ENCODE peak calls at places on chromosomes 7 and 10, in four cellular contexts. S, F, C and J are unnamed samples.

GRCh38 chr7:36400606-36401005 is 10.9 kb downstream of the ANLN start:
- DNase-seq in S (peak; percentile 28), C (no peak), F (peak; percentile 48), J (no peak)

GRCh38 chr7:157503229-157503628 is 166.4 kb downstream of the DNAJB6 start:
- DNase-seq in S (no peak), C (peak; percentile 5), F (no peak), J (no peak)

GRCh38 chr10:29248156-29248555 is 40.7 kb upstream of the LYZL1 start:
- DNase-seq in C (no peak), F (no peak), S (no peak), J (no peak)

GRCh38 chr7:11760372-11760771 is 71.6 kb downstream of the THSD7A start:
- DNase-seq in S (no peak), C (no peak), F (no peak), J (no peak)

GRCh38 chr10:115950320-115950719 is 322.7 kb downstream of the GFRA1 start:
- DNase-seq in C (no peak), S (no peak), F (no peak), J (peak; percentile 37)

GRCh38 chr7:79590571-79591274 is 137.3 kb upstream of the MAGI2 start:
- DNase-seq in F (no peak), S (no peak), C (no peak), J (no peak)

GRCh38 chr7:73823257-73823656 is 7.5 kb upstream of the CLDN4 start:
- DNase-seq in C (no peak), F (no peak), S (no peak), J (no peak)

GRCh38 chr10:46263831-46264268 is 22.9 kb upstream of the ANTXRL start:
- DNase-seq in C (peak; percentile 26), F (no peak), S (no peak), J (no peak)

GRCh38 chr10:89887830-89888229 is 186.4 kb downstream of the KIF20B start:
- DNase-seq in C (no peak), F (no peak), S (peak; percentile 34), J (no peak)

GRCh38 chr7:12670759-12671545 is 16.5 kb upstream of the ARL4A start:
- DNase-seq in C (no peak), F (no peak), S (no peak), J (no peak)

GRCh38 chr7:93147358-93147757 is 827 bp downstream of the SAMD9L start:
- DNase-seq in C (no peak), S (no peak), F (peak; percentile 35), J (no peak)

GRCh38 chr7:2626498-2627117 is 5.2 kb upstream of the TTYH3 start:
- DNase-seq in C (no peak), S (peak; percentile 55), F (no peak), J (peak; percentile 18)

GRCh38 chr7:2623698-2624014 is 8.1 kb upstream of the TTYH3 start:
- DNase-seq in C (no peak), F (no peak), S (no peak), J (no peak)

GRCh38 chr7:2621948-2622640 is 9.7 kb upstream of the TTYH3 start:
- DNase-seq in F (no peak), S (no peak), C (peak; percentile 93), J (no peak)

GRCh38 chr7:2622869-2623697 is 8.7 kb upstream of the TTYH3 start:
- DNase-seq in C (no peak), F (no peak), S (no peak), J (no peak)

DNA sequence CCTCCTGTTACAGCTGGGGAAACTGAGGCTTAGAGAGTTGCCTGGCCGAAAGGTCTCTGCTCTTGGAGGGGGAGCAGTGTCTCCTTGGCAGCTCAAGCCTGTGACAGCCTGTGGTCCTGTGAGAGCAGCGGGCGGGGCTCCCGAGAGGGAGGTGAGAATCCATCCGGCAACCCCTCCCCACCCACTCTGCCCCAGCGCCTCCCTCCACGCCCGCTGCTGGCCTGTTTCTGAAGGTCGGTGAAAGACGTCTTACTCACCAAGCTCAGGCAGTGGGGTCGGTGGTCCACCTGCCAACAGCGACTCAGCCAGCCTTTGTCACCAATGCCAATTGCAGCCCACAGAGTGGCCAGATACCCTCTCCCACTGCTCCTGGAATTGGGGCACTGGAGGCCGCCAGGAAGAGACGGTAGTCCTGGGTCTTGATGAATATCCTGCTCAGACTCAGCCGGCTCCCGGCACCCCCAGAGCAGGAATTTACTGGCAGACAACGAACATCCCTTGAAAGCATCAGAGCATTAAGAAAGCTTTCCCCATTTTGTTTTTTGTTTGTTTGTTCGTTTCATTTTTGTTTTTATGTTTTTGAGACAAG is 7.4 kb upstream of the TTYH3 start:
- DNase-seq in C (no peak), F (no peak), S (no peak), J (no peak)
- TF ChIP-seq CTCF in C (no peak), F (no peak), S (no peak), J (no peak)

GRCh38 chr7:112707655-112708054 is 82.5 kb downstream of the TMEM168 start:
- DNase-seq in S (no peak), F (no peak), C (no peak), J (no peak)

DNA sequence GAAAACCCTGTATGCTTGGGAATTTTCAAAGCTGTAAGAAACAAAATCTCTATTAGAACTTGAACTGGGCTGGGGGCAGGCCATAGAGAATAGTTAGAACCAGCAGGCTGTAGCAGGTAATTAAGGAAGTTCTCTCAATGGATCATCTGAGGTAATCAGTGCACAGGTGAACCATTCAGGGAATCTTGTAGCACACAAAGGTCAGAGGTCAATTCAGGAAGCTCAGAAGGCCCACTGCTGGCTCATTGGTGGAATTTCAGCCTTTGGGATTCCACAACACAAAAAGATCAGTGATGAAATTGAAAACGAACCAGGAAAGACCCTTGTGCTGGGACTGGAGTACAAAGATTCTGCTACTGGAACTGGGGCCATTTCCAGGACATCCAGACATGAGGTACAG is 82.0 kb downstream of the TMEM168 start:
- DNase-seq in C (no peak), F (no peak), S (no peak), J (no peak)
- TF ChIP-seq CTCF in C (no peak), F (no peak), S (no peak), J (no peak)

GRCh38 chr10:15877836-15878576 is 17.7 kb upstream of the MINDY3 start:
- DNase-seq in F (no peak), C (no peak), S (no peak), J (no peak)

GRCh38 chr10:15879058-15879457 is 18.8 kb upstream of the MINDY3 start:
- DNase-seq in C (no peak), F (no peak), S (peak; percentile 46), J (no peak)

GRCh38 chr10:15881542-15881941 is 21.2 kb upstream of the MINDY3 start:
- DNase-seq in C (no peak), F (no peak), S (no peak), J (no peak)

GRCh38 chr10:15884447-15884846 is 24.1 kb upstream of the MINDY3 start:
- DNase-seq in F (no peak), C (no peak), S (no peak), J (no peak)

GRCh38 chr10:15879663-15880062 is 19.4 kb upstream of the MINDY3 start:
- DNase-seq in F (no peak), S (no peak), C (no peak), J (no peak)
- TF ChIP-seq CTCF in F (no peak), S (no peak), C (no peak), J (no peak)

GRCh38 chr10:122162566-122163181 is 108.4 kb upstream of the BTBD16 start:
- DNase-seq in S (no peak), C (no peak), F (no peak), J (no peak)
- TF ChIP-seq CTCF in S (no peak), C (no peak), F (no peak), J (no peak)

GRCh38 chr7:40231796-40232195 is 97.0 kb downstream of the SUGCT start:
- DNase-seq in S (no peak), F (no peak), C (no peak), J (no peak)

GRCh38 chr7:40234666-40235065 is 99.9 kb downstream of the SUGCT start:
- DNase-seq in S (no peak), C (no peak), F (no peak), J (no peak)

GRCh38 chr7:40234046-40234445 is 99.2 kb downstream of the SUGCT start:
- DNase-seq in F (no peak), S (no peak), C (no peak), J (no peak)

GRCh38 chr7:40230086-40230485 is 95.3 kb downstream of the SUGCT start:
- DNase-seq in C (no peak), F (no peak), S (no peak), J (no peak)

DNA sequence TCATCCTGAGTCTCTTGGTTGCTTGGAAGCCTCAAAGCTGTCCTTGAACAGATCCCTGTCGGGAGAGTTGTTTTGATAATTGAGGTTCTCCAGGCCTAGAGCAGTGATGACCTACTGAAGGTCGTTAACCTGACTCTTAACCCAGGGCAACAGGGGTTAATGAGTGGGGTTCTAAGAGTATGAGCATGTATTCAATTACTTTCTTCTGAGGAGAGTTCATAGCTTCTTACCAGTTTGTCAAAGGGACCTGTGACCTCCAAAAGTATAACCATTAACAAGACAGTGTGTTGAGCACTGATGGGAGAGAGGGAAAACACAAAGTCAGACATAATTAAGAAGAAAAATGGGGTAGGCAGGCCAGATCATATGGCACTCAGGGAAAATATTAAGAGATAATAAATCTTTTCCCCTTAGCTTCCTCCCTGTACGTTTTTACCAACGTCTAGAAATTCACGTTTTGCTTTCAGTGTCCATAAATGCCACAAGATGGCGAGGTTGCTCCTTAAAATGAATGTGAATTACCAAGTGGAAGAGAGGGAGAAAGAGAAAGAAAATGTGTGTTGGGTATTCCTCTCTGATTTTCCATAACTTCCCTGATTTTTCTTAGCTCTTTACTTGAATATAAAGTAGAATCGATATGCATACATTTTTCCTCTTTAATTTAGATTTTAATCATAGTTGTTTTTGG is 97.6 kb downstream of the SUGCT start:
- DNase-seq in S (peak; percentile 69), F (peak; percentile 48), C (no peak), J (no peak)
- TF ChIP-seq CTCF in S (peak; percentile 84), F (peak; percentile 84), C (peak; percentile 53), J (peak; percentile 62)

GRCh38 chr7:522938-523289 is 3.3 kb upstream of the PDGFA start:
- DNase-seq in S (no peak), C (no peak), F (no peak), J (no peak)

GRCh38 chr7:525740-526139 is 6.1 kb upstream of the PDGFA start:
- DNase-seq in F (no peak), S (no peak), C (no peak), J (no peak)

GRCh38 chr7:526474-527034 is 6.9 kb upstream of the PDGFA start:
- DNase-seq in F (peak; percentile 77), C (no peak), S (no peak), J (no peak)

GRCh38 chr7:523436-524336 is 4.0 kb upstream of the PDGFA start:
- DNase-seq in C (no peak), S (no peak), F (no peak), J (no peak)

DNA sequence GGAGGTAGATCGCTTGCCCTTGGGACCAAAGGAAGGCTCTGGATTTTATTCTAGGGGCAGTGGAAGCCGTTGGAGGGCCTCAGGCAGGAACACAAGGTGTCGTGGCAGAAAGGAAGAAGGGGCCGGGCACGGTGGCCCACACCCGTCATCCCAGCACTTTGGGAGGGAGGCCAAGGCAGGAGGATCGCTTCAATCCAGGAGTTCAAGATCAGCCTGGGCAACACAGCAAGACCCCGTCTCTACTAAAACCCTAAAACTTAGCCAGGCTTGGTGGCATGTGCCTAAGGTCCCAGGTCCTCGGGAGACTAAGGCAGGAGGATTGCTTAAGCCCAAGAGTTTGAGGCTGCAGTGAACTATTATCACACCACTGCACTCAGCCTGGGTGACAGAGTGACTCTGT is 5.2 kb upstream of the PDGFA start:
- DNase-seq in S (no peak), F (no peak), C (no peak), J (no peak)
- TF ChIP-seq CTCF in S (no peak), F (no peak), C (no peak), J (no peak)

GRCh38 chr7:51006483-51007235 is 224.0 kb upstream of the GRB10 start:
- DNase-seq in C (no peak), S (no peak), F (no peak), J (no peak)
- TF ChIP-seq CTCF in C (no peak), S (no peak), F (no peak), J (no peak)

GRCh38 chr7:95919574-95919973 is 147.2 kb downstream of the DYNC1I1 start:
- DNase-seq in C (no peak), F (no peak), S (no peak), J (no peak)
- TF ChIP-seq CTCF in C (peak; percentile 58), F (peak; percentile 21), S (peak; percentile 64), J (peak; percentile 11)